ENCODE peak calls at places on chromosomes 12 and 14, in seven cellular contexts. R is gastrocnemius medialis, D is kidney, J is neural crest cell, W is psoas muscle, X is cardiac muscle cell, H is keratinocyte. V is an unnamed sample.

GRCh38 chr12:112978163-112979081 is at the start of gene OAS2:
- DNase-seq in R (peak; percentile 26), D (peak; percentile 79), J (no peak), W (peak; percentile 39), X (peak; percentile 3), H (peak; percentile 44), V (no peak)

GRCh38 chr12:131088701-131089525 is 135.2 kb downstream of the ADGRD1 start:
- DNase-seq in R (no peak), D (peak; percentile 39), J (no peak), W (peak; percentile 9), X (no peak), H (no peak), V (no peak)

GRCh38 chr14:89669209-89669608 is 252.2 kb upstream of the FOXN3 start:
- DNase-seq in R (no peak), D (no peak), J (no peak), W (no peak), X (no peak), H (no peak), V (no peak)

GRCh38 chr12:51874486-51874885 is 13.4 kb upstream of the ANKRD33 start:
- DNase-seq in R (no peak), D (peak; percentile 15), J (no peak), W (no peak), X (no peak), H (no peak), V (no peak)

GRCh38 chr14:44505588-44505987 is 1.5 kb downstream of the FSCB start:
- DNase-seq in R (no peak), D (no peak), J (no peak), W (no peak), X (no peak), H (no peak), V (no peak)

GRCh38 chr12:4228122-4228580 is 45.4 kb upstream of the CCND2 start:
- DNase-seq in R (no peak), D (no peak), J (no peak), W (no peak), X (no peak), H (no peak), V (no peak)

GRCh38 chr12:25701290-25701689 is 148.2 kb upstream of the LMNTD1 start:
- DNase-seq in R (no peak), D (no peak), J (no peak), W (no peak), X (no peak), H (no peak), V (peak; percentile 72)

GRCh38 chr12:77062846-77063461 is 2.4 kb downstream of the E2F7 start:
- DNase-seq in R (no peak), D (no peak), J (no peak), W (no peak), X (no peak), H (no peak), V (no peak)

GRCh38 chr14:74493343-74494261 is at the start of gene ISCA2:
- DNase-seq in R (peak; percentile 100), D (peak; percentile 100), J (peak; percentile 99), W (peak; percentile 100), X (peak; percentile 99), H (peak; percentile 96), V (peak; percentile 74)

GRCh38 chr14:74492413-74493342 is at the start of gene NPC2:
- DNase-seq in R (no peak), D (no peak), J (no peak), W (no peak), X (no peak), H (no peak), V (no peak)

GRCh38 chr14:74495356-74495755 is 1.8 kb downstream of the ISCA2 start:
- DNase-seq in R (no peak), D (no peak), J (no peak), W (no peak), X (no peak), H (no peak), V (no peak)

GRCh38 chr14:74488788-74489397 is 4.2 kb downstream of the NPC2 start:
- DNase-seq in R (no peak), D (no peak), J (no peak), W (no peak), X (no peak), H (no peak), V (no peak)

GRCh38 chr14:74491952-74492351 is 1.2 kb downstream of the NPC2 start:
- DNase-seq in R (no peak), D (no peak), J (no peak), W (no peak), X (peak; percentile 39), H (no peak), V (no peak)
- TF ChIP-seq CTCF in R (no peak), D (peak; percentile 20), J (peak; percentile 47), W (peak; percentile 18), X (peak; percentile 27), H (peak; percentile 22), V (peak; percentile 45)

GRCh38 chr12:55717397-55718007 is 1.7 kb downstream of the BLOC1S1 start:
- DNase-seq in R (no peak), D (no peak), J (no peak), W (peak; percentile 27), X (no peak), H (no peak), V (no peak)

GRCh38 chr12:55718020-55718419 is 2.2 kb upstream of the RDH5 start:
- DNase-seq in R (no peak), D (no peak), J (no peak), W (peak; percentile 17), X (no peak), H (no peak), V (no peak)

GRCh38 chr12:55716582-55717396 is 943 bp downstream of the BLOC1S1 start:
- DNase-seq in R (no peak), D (no peak), J (no peak), W (peak; percentile 17), X (no peak), H (no peak), V (no peak)

GRCh38 chr12:55715169-55715764 is 579 bp upstream of the BLOC1S1 start:
- DNase-seq in R (no peak), D (no peak), J (no peak), W (peak; percentile 2), X (no peak), H (no peak), V (no peak)

DNA sequence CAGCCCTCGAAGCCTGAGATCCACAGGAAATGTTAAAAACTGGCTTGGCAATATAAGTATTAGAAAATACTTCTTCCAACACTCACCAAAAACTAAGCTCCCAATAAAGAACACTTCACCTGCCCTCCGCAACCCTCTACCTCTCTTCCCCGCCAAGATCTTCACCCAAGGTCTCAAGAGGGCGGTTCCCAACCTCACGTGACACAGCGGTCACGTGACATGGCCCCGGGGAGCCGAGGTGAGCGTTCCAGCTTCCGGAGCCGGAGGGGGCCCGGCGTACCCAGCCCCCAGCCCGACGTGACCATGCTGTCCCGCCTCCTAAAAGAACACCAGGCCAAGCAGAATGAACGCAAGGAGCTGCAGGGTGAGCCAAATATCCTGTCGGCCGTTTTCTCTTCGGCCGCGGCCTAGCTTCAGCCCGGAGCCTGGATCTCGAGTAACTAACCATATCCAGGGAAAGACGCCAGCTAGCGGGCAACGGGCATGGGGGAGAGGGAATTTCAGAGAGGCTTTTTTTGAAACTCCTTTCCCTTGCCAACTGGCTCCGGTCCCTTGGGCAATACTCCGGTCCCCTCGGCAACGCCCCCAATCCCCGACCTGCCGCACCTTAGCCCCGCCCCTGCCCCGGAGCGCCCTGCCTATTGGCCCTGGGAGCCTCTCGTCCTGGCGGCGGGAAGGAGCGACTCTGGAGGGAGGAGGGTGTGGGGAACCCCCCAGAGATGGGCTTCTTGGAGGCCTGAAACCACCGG is at the start of gene BLOC1S1:
- DNase-seq in R (peak; percentile 90), D (peak; percentile 97), J (peak; percentile 92), W (peak; percentile 94), X (peak; percentile 91), H (peak; percentile 73), V (no peak)
- TF ChIP-seq CTCF in R (peak; percentile 58), D (no peak), J (peak; percentile 13), W (peak; percentile 6), X (no peak), H (no peak), V (peak; percentile 17)

GRCh38 chr14:55301722-55302121 is 30.5 kb downstream of the FBXO34 start:
- DNase-seq in R (peak; percentile 74), D (no peak), J (no peak), W (no peak), X (no peak), H (peak; percentile 19), V (peak; percentile 51)

GRCh38 chr14:55302367-55302766 is 31.1 kb downstream of the FBXO34 start:
- DNase-seq in R (no peak), D (no peak), J (no peak), W (no peak), X (no peak), H (no peak), V (no peak)

GRCh38 chr14:55298423-55298822 is 27.2 kb downstream of the FBXO34 start:
- DNase-seq in R (no peak), D (peak; percentile 72), J (no peak), W (no peak), X (no peak), H (no peak), V (no peak)

GRCh38 chr14:55294603-55295002 is 23.4 kb downstream of the FBXO34 start:
- DNase-seq in R (no peak), D (no peak), J (no peak), W (no peak), X (no peak), H (no peak), V (no peak)

DNA sequence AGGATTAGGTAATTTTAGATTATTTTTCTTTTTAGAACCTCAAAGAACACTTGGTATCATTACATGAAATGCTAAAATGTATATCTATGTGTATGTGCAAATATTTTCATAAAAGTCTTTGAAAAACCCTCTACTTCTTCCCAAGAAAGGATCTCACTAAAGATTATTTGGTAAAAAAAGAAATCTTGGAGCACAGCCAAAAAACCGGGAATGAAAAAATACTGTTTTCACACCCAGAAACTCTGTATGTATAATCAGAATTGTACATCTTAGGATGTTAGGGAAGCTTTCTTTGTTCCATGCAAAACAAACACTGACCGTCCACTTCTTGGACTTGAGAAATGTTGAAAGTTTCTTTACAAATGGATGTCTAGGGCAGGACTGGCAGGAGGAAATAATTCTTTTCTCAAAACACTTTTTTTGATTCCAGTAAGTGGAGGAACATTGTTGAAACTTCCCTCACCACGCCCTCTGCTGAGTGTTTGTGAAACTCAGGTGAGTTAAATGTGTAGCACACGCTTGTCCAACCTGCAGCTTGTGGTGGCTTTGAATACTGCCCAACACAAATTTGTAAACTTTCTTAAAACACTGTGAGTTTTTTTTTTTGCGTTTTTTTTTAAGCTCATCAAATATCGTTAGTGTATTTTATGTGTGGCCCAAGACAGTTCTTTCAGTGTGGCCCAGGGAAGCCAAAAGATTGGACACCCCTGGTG is 26.5 kb downstream of the FBXO34 start:
- DNase-seq in R (no peak), D (no peak), J (no peak), W (no peak), X (no peak), H (peak; percentile 23), V (no peak)
- TF ChIP-seq CTCF in R (no peak), D (peak; percentile 51), J (no peak), W (no peak), X (no peak), H (peak; percentile 51), V (peak; percentile 37)

GRCh38 chr12:80170915-80171314 is 71.6 kb downstream of the OTOGL start:
- DNase-seq in R (no peak), D (no peak), J (no peak), W (no peak), X (no peak), H (no peak), V (no peak)

GRCh38 chr12:80176706-80177105 is 77.4 kb downstream of the OTOGL start:
- DNase-seq in R (no peak), D (no peak), J (no peak), W (no peak), X (no peak), H (no peak), V (no peak)

GRCh38 chr12:80168936-80169335 is 69.6 kb downstream of the OTOGL start:
- DNase-seq in R (no peak), D (no peak), J (no peak), W (no peak), X (no peak), H (no peak), V (no peak)

GRCh38 chr12:80175307-80175930 is 76.1 kb downstream of the OTOGL start:
- DNase-seq in R (no peak), D (no peak), J (no peak), W (no peak), X (no peak), H (no peak), V (no peak)

GRCh38 chr12:80173465-80173864 is 74.1 kb downstream of the OTOGL start:
- DNase-seq in R (no peak), D (no peak), J (no peak), W (no peak), X (no peak), H (no peak), V (no peak)
- TF ChIP-seq CTCF in R (no peak), D (no peak), J (no peak), W (no peak), X (no peak), H (no peak), V (no peak)

V was measured in epithelial cell of proximal tubule.